ENCODE peak calls at places on chromosomes 11 and 22, in five cellular contexts. One of them, this sample, is unnamed.

GRCh38 chr11:118427707-118428106 is 8.6 kb upstream of the KMT2A start:
- DNase-seq in effector CD4-positive, alpha-beta T cell: no peak
- DNase-seq in NCI-H1092 treated with DMSO at 0.1 percent for 48 hours: no peak
- DNase-seq in fibroblast of pulmonary artery: no peak
- DNase-seq in cardiac muscle cell: no peak
- DNase-seq in this sample: no peak

GRCh38 chr11:16788141-16789060 is 50.0 kb downstream of the C11orf58 start:
- DNase-seq in fibroblast of pulmonary artery: peak
- DNase-seq in NCI-H1092 treated with DMSO at 0.1 percent for 48 hours: peak
- DNase-seq in cardiac muscle cell: peak
- DNase-seq in effector CD4-positive, alpha-beta T cell: peak
- DNase-seq in this sample: peak

GRCh38 chr11:117387992-117388765 is 60.5 kb downstream of the CEP164 start:
- DNase-seq in NCI-H1092 treated with DMSO at 0.1 percent for 48 hours: no peak
- DNase-seq in effector CD4-positive, alpha-beta T cell: no peak
- DNase-seq in cardiac muscle cell: no peak
- DNase-seq in fibroblast of pulmonary artery: peak
- DNase-seq in this sample: peak

GRCh38 chr11:124174001-124174400 is 9.1 kb upstream of the OR10D3 start:
- DNase-seq in NCI-H1092 treated with DMSO at 0.1 percent for 48 hours: peak
- DNase-seq in fibroblast of pulmonary artery: peak
- DNase-seq in cardiac muscle cell: peak
- DNase-seq in effector CD4-positive, alpha-beta T cell: no peak
- DNase-seq in this sample: peak

GRCh38 chr22:19759994-19760651 is 455 bp upstream of the TBX1 start:
- DNase-seq in cardiac muscle cell: no peak
- DNase-seq in NCI-H1092 treated with DMSO at 0.1 percent for 48 hours: no peak
- DNase-seq in effector CD4-positive, alpha-beta T cell: no peak
- DNase-seq in fibroblast of pulmonary artery: no peak
- DNase-seq in this sample: no peak

GRCh38 chr11:35111171-35112055 is 27.6 kb upstream of the CD44 start:
- DNase-seq in fibroblast of pulmonary artery: peak
- DNase-seq in NCI-H1092 treated with DMSO at 0.1 percent for 48 hours: no peak
- DNase-seq in cardiac muscle cell: no peak
- DNase-seq in effector CD4-positive, alpha-beta T cell: no peak
- DNase-seq in this sample: peak

GRCh38 chr11:34270711-34271110 is 87.1 kb downstream of the ABTB2 start:
- DNase-seq in NCI-H1092 treated with DMSO at 0.1 percent for 48 hours: no peak
- DNase-seq in fibroblast of pulmonary artery: no peak
- DNase-seq in effector CD4-positive, alpha-beta T cell: no peak
- DNase-seq in cardiac muscle cell: no peak
- DNase-seq in this sample: no peak

GRCh38 chr11:104324276-104324675 is 160.3 kb upstream of the PDGFD start:
- DNase-seq in fibroblast of pulmonary artery: no peak
- DNase-seq in effector CD4-positive, alpha-beta T cell: no peak
- DNase-seq in NCI-H1092 treated with DMSO at 0.1 percent for 48 hours: no peak
- DNase-seq in cardiac muscle cell: no peak
- DNase-seq in this sample: no peak

GRCh38 chr11:122808494-122808893 is 29.8 kb upstream of the CRTAM start:
- DNase-seq in NCI-H1092 treated with DMSO at 0.1 percent for 48 hours: no peak
- DNase-seq in effector CD4-positive, alpha-beta T cell: no peak
- DNase-seq in cardiac muscle cell: no peak
- DNase-seq in fibroblast of pulmonary artery: peak
- DNase-seq in this sample: peak

GRCh38 chr11:93329936-93330445 is 551 bp upstream of the DEUP1 start:
- DNase-seq in cardiac muscle cell: peak
- DNase-seq in NCI-H1092 treated with DMSO at 0.1 percent for 48 hours: peak
- DNase-seq in effector CD4-positive, alpha-beta T cell: no peak
- DNase-seq in fibroblast of pulmonary artery: no peak
- DNase-seq in this sample: no peak

GRCh38 chr22:50531546-50532352 is 1.9 kb upstream of the TYMP start:
- DNase-seq in fibroblast of pulmonary artery: peak
- DNase-seq in NCI-H1092 treated with DMSO at 0.1 percent for 48 hours: no peak
- DNase-seq in effector CD4-positive, alpha-beta T cell: peak
- DNase-seq in cardiac muscle cell: peak
- DNase-seq in this sample: peak

GRCh38 chr22:44030702-44031082 is 6.6 kb downstream of the PARVB start:
- DNase-seq in effector CD4-positive, alpha-beta T cell: no peak
- DNase-seq in NCI-H1092 treated with DMSO at 0.1 percent for 48 hours: no peak
- DNase-seq in cardiac muscle cell: no peak
- DNase-seq in fibroblast of pulmonary artery: no peak
- DNase-seq in this sample: no peak

GRCh38 chr11:70660889-70661197 is 262.5 kb downstream of the CTTN start:
- DNase-seq in fibroblast of pulmonary artery: no peak
- DNase-seq in NCI-H1092 treated with DMSO at 0.1 percent for 48 hours: no peak
- DNase-seq in effector CD4-positive, alpha-beta T cell: no peak
- DNase-seq in cardiac muscle cell: no peak
- DNase-seq in this sample: no peak